ENCODE peak calls at places on chromosome 18, in ten cellular contexts. J is cardiac muscle cell, A is pancreas, G is adrenal gland, O is Panc1, Y is choroid plexus epithelial cell, V is lung, L is kidney, R is cardiac fibroblast, F is LNCaP clone FGC. C is an unnamed sample.

GRCh38 chr18:35521133-35521532 is 23.4 kb upstream of the INO80C start:
- DNase-seq in V (peak; percentile 14), F (no peak), R (no peak), Y (no peak), A (no peak), O (no peak), J (no peak), G (no peak), L (no peak), C (no peak)

GRCh38 chr18:62183578-62184195 is 3.2 kb downstream of the PIGN start:
- DNase-seq in L (no peak), J (peak; percentile 72), F (no peak), R (peak; percentile 81), V (peak; percentile 31), O (peak; percentile 57), A (peak; percentile 26), G (peak; percentile 57), Y (peak; percentile 79), C (peak; percentile 66)

GRCh38 chr18:4544131-4544530 is 89.0 kb upstream of the DLGAP1 start:
- DNase-seq in Y (peak; percentile 0), L (no peak), A (no peak), R (peak; percentile 0), O (no peak), G (no peak), J (no peak), F (no peak), V (no peak), C (no peak)

GRCh38 chr18:7329036-7329435 is 98.1 kb downstream of the LRRC30 start:
- DNase-seq in Y (peak; percentile 39), O (no peak), J (peak; percentile 11), F (no peak), L (no peak), A (no peak), R (peak; percentile 26), G (no peak), V (no peak), C (peak; percentile 69)

GRCh38 chr18:10023853-10024638 is 110.2 kb downstream of the VAPA start:
- DNase-seq in G (peak; percentile 13), V (peak; percentile 48), A (no peak), R (no peak), L (no peak), F (no peak), O (no peak), Y (no peak), J (no peak), C (no peak)

GRCh38 chr18:42437646-42438045 is 482.6 kb downstream of the PIK3C3 start:
- DNase-seq in Y (peak; percentile 76), A (no peak), L (no peak), J (peak; percentile 55), F (no peak), O (no peak), G (peak; percentile 87), V (no peak), R (peak; percentile 74), C (peak; percentile 36)

GRCh38 chr18:31821452-31822171 is 60.9 kb upstream of the SLC25A52 start:
- DNase-seq in G (no peak), A (no peak), R (no peak), V (no peak), O (no peak), Y (no peak), L (no peak), F (no peak), J (peak; percentile 21), C (no peak)

GRCh38 chr18:50523165-50523564 is 36.7 kb upstream of the MAPK4 start:
- DNase-seq in Y (no peak), O (no peak), J (no peak), R (no peak), A (no peak), G (no peak), F (no peak), L (no peak), V (no peak), C (no peak)

GRCh38 chr18:25974630-25975077 is 115.8 kb downstream of the SS18 start:
- DNase-seq in G (no peak), L (no peak), V (no peak), O (no peak), Y (peak; percentile 9), R (no peak), F (no peak), J (no peak), A (no peak), C (no peak)
- TF ChIP-seq CTCF in G (no peak), L (no peak), V (no peak), O (no peak), Y (no peak), R (no peak), F (no peak), J (no peak), A (no peak), C (no peak)

GRCh38 chr18:58362829-58363231 is 266.1 kb downstream of the ALPK2 start:
- DNase-seq in F (peak; percentile 58), A (no peak), Y (peak; percentile 20), G (no peak), O (no peak), R (peak; percentile 31), V (no peak), J (no peak), L (no peak), C (no peak)

GRCh38 chr18:58364867-58365533 is 263.9 kb downstream of the ALPK2 start:
- DNase-seq in Y (peak; percentile 23), F (no peak), G (no peak), V (no peak), J (no peak), L (no peak), O (no peak), R (peak; percentile 86), A (no peak), C (peak; percentile 16)

GRCh38 chr18:58362027-58362575 is 266.8 kb downstream of the ALPK2 start:
- DNase-seq in O (no peak), Y (peak; percentile 95), L (no peak), R (peak; percentile 98), J (peak; percentile 93), V (no peak), A (no peak), F (no peak), G (no peak), C (peak; percentile 86)

GRCh38 chr18:58361212-58361611 is 267.7 kb downstream of the ALPK2 start:
- DNase-seq in V (no peak), R (peak; percentile 21), G (no peak), O (no peak), F (no peak), J (peak; percentile 44), Y (peak; percentile 12), L (no peak), A (no peak), C (no peak)

GRCh38 chr18:58363767-58364540 is 264.9 kb downstream of the ALPK2 start:
- DNase-seq in F (no peak), Y (peak; percentile 34), A (no peak), G (no peak), R (peak; percentile 82), V (no peak), O (no peak), L (no peak), J (peak; percentile 19), C (peak; percentile 27)
- TF ChIP-seq CTCF in F (no peak), Y (no peak), A (no peak), G (no peak), R (no peak), V (no peak), O (no peak), L (no peak), J (no peak), C (no peak)

DNA sequence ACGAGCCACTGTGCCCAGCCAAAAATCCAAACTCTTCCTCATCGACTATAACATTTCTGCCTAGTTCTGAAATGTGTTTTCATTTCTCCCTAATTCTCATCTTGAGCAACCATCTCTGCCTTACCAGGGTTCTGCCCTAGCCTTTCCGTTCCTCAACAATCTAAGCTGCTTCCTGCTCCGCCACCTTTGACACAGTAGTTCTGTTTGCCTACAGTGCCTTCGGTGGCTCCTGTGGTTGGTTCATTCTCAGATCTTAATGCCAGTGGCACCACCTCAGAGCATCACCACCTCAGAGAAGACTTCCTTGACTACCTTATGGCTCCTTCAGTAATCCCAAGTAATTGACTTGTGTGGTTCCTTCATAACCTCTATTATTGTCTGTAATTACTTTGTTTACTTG is 3.8 kb downstream of the SOCS6 start:
- DNase-seq in F (no peak), O (no peak), A (no peak), Y (no peak), V (no peak), L (no peak), R (no peak), G (no peak), J (no peak), C (no peak)
- TF ChIP-seq CTCF in F (no peak), O (no peak), A (no peak), Y (no peak), V (no peak), L (no peak), R (no peak), G (no peak), J (no peak), C (no peak)

GRCh38 chr18:55779711-55780590 is 192.0 kb upstream of the TCF4 start:
- DNase-seq in R (peak; percentile 48), L (peak; percentile 74), V (no peak), F (no peak), O (no peak), J (peak; percentile 57), Y (peak; percentile 26), A (peak; percentile 12), G (peak; percentile 55), C (no peak)
- TF ChIP-seq CTCF in R (no peak), L (no peak), V (peak; percentile 4), F (no peak), O (no peak), J (peak; percentile 23), Y (peak; percentile 20), A (no peak), G (no peak), C (no peak)

DNA sequence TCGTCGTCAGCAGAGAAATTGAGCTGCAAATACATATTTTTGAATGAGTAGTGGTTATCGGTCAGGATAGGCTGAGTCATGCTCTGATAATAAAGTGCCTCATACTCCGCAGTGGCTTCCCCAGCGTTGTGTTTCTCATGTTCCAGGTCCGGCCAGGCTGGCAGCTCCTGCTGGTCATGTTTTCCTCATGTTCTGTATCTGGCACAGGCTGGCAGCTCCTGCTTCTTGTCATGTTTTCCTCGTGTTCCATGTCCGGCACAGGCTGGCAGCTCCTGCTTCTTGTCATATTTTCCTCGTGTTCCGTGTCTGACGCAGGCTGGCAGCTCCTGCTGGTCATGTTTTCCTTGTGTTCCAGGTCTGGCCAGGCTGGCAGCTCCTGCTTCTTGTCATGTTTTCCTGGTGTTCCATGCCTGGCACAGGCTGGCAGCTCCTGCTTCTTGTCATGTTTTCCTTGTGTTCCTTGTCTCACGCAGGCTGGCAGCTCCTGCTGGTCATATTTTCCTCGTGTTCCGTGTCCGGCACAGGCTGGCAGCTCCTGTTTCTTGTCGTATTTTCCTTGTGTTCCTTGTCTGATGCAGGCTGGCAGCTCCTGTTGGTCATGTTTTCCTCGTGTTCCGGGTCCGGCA is 148.9 kb downstream of the ATP9B start:
- DNase-seq in O (no peak), L (no peak), J (peak; percentile 50), Y (peak; percentile 15), R (no peak), A (no peak), G (peak; percentile 70), V (no peak), F (peak; percentile 71), C (no peak)
- TF ChIP-seq CTCF in O (no peak), L (no peak), J (no peak), Y (no peak), R (no peak), A (no peak), G (no peak), V (no peak), F (no peak), C (no peak)

C was measured in MCF 10A.